ENCODE peak calls at places on chromosomes 3 and 15, in ten cellular contexts. H is neuronal stem cell, T is IMR-90, D is neural progenitor cell, U is HCT116, G is fibroblast of lung, A is astrocyte, Z is HepG2, I is GM23248, P is PC-3. O is an unnamed sample. For H3K9me3, the result is how much of the 10 kb centered on the place peaks cover.

GRCh38 chr15:29405564-29405963 is 135.9 kb upstream of the NSMCE3 start:
- DNase-seq in H (no peak), T (no peak), D (no peak), U (no peak), G (no peak), A (no peak), Z (no peak), I (no peak), P (no peak), O (no peak)

GRCh38 chr3:51949121-51949520 is 6.1 kb upstream of the GPR62 start:
- DNase-seq in H (no peak), T (no peak), D (no peak), U (no peak), G (no peak), A (no peak), Z (no peak), I (no peak), P (no peak), O (peak)

GRCh38 chr3:47385007-47385406 is 4.2 kb downstream of the PTPN23 start:
- DNase-seq in H (no peak), T (peak), D (no peak), U (no peak), G (no peak), A (peak), Z (peak), I (no peak), P (peak), O (no peak)

GRCh38 chr15:34018021-34018645 is 20.9 kb downstream of the AVEN start:
- DNase-seq in H (no peak), T (no peak), D (no peak), U (no peak), G (no peak), A (peak), Z (no peak), I (no peak), P (no peak), O (no peak)

GRCh38 chr15:56667517-56667916 is 65.8 kb downstream of the ZNF280D start:
- DNase-seq in H (no peak), T (no peak), D (no peak), U (no peak), G (no peak), A (no peak), Z (peak), I (no peak), P (no peak), O (no peak)

GRCh38 chr3:183824761-183825379 is 507 bp downstream of the MAP6D1 start:
- DNase-seq in H (no peak), T (no peak), D (peak), U (no peak), G (no peak), A (no peak), Z (no peak), I (peak), P (peak), O (peak)

GRCh38 chr15:27623560-27624305 is 475.4 kb downstream of the OCA2 start:
- DNase-seq in H (no peak), T (no peak), D (no peak), U (no peak), G (no peak), A (no peak), Z (no peak), I (no peak), P (no peak), O (no peak)

GRCh38 chr3:45994661-45995369 is 809 bp downstream of the FYCO1 start:
- DNase-seq in H (no peak), T (no peak), D (peak), U (no peak), G (no peak), A (no peak), Z (peak), I (peak), P (peak), O (no peak)

GRCh38 chr15:92076536-92076935 is 223.0 kb downstream of the SLCO3A1 start:
- DNase-seq in H (no peak), T (no peak), D (no peak), U (no peak), G (no peak), A (no peak), Z (no peak), I (no peak), P (no peak), O (no peak)

GRCh38 chr15:67680645-67681044 is 138.1 kb downstream of the MAP2K5 start:
- DNase-seq in H (no peak), T (peak), D (no peak), U (no peak), G (peak), A (no peak), Z (no peak), I (no peak), P (no peak), O (no peak)

GRCh38 chr3:187889601-187890404 is 144.5 kb upstream of the BCL6 start:
- DNase-seq in H (no peak), T (no peak), D (no peak), U (peak), G (peak), A (no peak), Z (peak), I (peak), P (no peak), O (no peak)

GRCh38 chr15:68062946-68063345 is 8.8 kb downstream of the PIAS1 start:
- DNase-seq in H (no peak), T (no peak), D (no peak), U (no peak), G (no peak), A (no peak), Z (no peak), I (no peak), P (no peak), O (no peak)

GRCh38 chr15:25070357-25070963 is 115.7 kb downstream of the SNRPN start:
- DNase-seq in H (no peak), T (no peak), D (no peak), U (no peak), G (no peak), A (no peak), Z (no peak), I (no peak), P (no peak), O (no peak)
- H3K9me3 ChIP-seq in H (half or more), T (half or more), D (half or more), U (under half), G (half or more), A (half or more), Z (half or more), I (under half), P (half or more), O (half or more)

DNA sequence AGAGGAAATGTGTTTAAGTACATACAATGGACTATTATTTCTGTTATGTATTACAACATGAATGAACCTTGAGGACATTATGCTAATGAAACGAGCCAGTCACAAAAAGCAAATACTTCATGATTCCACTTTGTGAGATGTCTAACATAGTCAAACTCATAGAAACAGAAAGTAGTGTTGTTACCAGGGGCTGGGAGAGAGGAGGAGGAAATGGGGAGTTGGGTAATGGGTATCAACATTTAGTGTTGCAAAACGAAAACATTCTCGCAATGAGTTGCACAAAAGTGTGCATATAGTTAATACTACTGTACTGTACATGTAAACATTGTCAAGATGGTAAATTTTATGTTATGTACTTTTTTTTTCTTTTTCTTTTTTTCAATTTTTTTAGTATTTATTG is 194.3 kb downstream of the IL5RA start:
- DNase-seq in H (no peak), T (no peak), D (no peak), U (no peak), G (no peak), A (no peak), Z (no peak), I (no peak), P (no peak), O (no peak)
- H3K27ac ChIP-seq in H (no peak), T (no peak), D (no peak), U (no peak), G (no peak), A (no peak), Z (no peak), I (no peak), P (no peak), O (no peak)

DNA sequence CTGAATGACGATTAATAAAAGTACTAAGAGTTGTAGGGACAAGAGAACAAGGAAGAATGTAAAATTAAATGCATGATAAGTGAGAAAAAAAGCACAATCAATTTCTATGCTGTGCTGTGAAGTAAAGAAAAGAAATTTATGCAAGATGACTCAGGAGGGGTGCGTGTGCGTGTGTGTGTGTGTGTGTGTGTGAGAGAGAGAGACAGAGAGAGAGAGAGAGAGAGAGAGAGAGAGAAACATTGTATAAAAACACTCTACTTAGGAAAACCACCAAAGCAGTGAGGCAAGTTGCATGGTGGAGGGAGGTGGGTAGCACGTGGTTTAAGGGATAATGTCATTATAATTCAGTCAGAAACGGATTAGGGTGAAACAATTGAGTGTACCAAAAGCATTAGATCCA is 580.7 kb upstream of the ALCAM start:
- DNase-seq in H (no peak), T (peak), D (no peak), U (no peak), G (peak), A (peak), Z (no peak), I (no peak), P (no peak), O (no peak)
- H2AFZ ChIP-seq in H (peak), T (no peak), D (no peak), U (no peak), G (no peak), A (no peak), Z (no peak), I (no peak), P (no peak), O (no peak)

DNA sequence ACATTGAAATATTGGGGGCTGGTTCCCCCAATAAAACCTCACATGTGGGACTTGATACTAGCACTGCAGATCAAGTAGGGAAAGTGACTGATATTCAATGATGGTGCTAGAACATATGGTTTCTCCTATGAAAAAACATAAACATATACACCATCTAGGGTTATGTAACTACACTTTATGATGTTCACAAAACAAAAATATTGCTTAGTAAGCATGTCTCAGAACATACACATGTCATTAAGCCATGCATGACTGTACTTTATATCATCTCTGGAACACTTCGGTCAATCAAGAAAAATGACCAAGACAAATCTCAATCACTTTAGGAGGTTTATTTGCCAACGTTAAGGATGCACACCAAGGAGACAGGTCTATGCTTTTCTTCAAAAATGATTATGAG is 57.4 kb downstream of the ZNF717 start:
- DNase-seq in H (no peak), T (no peak), D (no peak), U (no peak), G (no peak), A (no peak), Z (no peak), I (no peak), P (no peak), O (no peak)
- H3K9me3 ChIP-seq in H (under half), T (under half), D (under half), U (under half), G (under half), A (under half), Z (half or more), I (under half), P (under half), O (under half)

GRCh38 chr15:74384566-74385441 is 17.4 kb upstream of the CYP11A1 start:
- DNase-seq in H (no peak), T (no peak), D (no peak), U (no peak), G (no peak), A (peak), Z (no peak), I (peak), P (peak), O (peak)

GRCh38 chr15:74386496-74387140 is 19.2 kb upstream of the CYP11A1 start:
- DNase-seq in H (no peak), T (no peak), D (no peak), U (no peak), G (no peak), A (no peak), Z (no peak), I (no peak), P (no peak), O (peak)

GRCh38 chr15:74387141-74387541 is 19.7 kb upstream of the CYP11A1 start:
- DNase-seq in H (no peak), T (no peak), D (no peak), U (no peak), G (no peak), A (no peak), Z (no peak), I (no peak), P (no peak), O (no peak)

GRCh38 chr15:74383695-74384565 is 16.5 kb upstream of the CYP11A1 start:
- DNase-seq in H (no peak), T (peak), D (no peak), U (peak), G (no peak), A (peak), Z (no peak), I (peak), P (peak), O (peak)

DNA sequence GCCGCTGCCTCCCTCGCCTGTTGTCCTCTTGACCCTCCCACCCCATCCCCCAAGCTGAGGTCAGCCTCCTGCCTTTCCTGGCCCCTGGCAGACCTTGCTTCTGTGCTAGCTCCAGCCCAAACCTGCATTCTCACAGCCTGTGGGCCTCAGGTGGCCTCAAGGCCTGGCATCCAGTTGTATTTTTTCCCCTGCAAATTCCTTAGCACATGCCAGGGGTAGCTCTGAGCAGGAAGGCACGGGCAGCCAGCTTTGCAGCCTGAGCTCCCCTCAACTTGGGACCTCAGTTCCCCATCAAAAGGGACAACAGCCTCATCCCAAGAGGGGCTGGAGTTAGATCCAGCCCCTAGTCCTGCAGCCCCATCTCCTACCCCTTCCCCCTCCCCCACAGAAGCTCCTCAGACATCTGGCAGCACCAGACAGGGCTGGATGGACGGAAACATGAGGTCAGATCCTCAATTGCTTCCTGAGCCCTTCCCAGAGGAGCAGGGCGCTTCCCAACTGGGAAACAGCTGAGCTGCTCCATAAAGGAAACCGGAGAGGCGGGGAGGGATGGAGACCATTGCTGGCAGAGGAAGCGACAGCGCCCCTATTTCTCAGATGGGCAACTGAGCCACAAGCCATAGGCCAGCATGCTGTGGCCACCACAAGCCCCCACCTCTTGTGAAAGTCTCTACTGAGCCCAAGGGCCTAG is 18.1 kb upstream of the CYP11A1 start:
- DNase-seq in H (no peak), T (no peak), D (no peak), U (no peak), G (no peak), A (no peak), Z (no peak), I (no peak), P (no peak), O (peak)
- H3K27ac ChIP-seq in H (no peak), T (no peak), D (no peak), U (no peak), G (no peak), A (peak), Z (no peak), I (peak), P (peak), O (peak)

DNA sequence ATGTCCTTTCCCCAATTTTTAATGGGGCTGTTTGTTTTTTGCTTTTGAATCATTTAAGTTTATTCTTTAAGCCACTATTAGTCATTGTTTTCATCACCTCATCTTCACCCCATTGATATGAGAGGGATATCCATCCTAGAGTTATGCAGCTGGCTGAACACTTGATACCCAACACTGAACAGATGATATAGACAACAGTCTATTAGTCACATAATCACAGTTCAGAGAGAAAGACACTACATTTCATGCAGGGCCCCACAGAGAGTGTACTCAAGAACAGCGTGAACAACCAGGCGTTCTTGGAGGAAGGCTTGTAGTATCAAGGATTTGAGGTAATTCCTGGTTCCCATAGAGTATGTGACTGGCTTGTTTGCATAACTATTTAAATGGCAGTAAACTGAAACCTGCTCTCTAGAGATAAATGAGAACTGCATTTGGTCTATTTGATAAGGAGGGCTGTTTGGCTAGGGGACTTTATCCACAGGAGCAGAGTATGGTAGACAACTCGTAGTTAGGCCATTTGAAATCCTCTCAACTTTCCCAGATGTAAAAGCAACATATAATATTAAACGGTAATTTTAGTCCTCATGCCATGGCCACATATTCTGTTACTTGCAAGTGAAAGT is 618.7 kb downstream of the SI start:
- DNase-seq in H (no peak), T (no peak), D (no peak), U (no peak), G (no peak), A (no peak), Z (no peak), I (no peak), P (no peak), O (no peak)
- H2AFZ ChIP-seq in H (no peak), T (no peak), D (no peak), U (peak), G (no peak), A (no peak), Z (no peak), I (no peak), P (no peak), O (no peak)